ENCODE peak calls at places on chromosomes 7 and 10, in four cellular contexts. U, Y, W and O are unnamed samples.

GRCh38 chr7:82975811-82976468 is 186.7 kb downstream of the PCLO start:
- DNase-seq in U (no peak), Y (no peak), W (no peak), O (no peak)

GRCh38 chr7:123738356-123738755 is 10.4 kb downstream of the WASL start:
- DNase-seq in U (no peak), Y (no peak), W (no peak), O (no peak)

GRCh38 chr10:36621346-36621745 is 504.1 kb upstream of the ANKRD30A start:
- DNase-seq in U (no peak), Y (no peak), W (no peak), O (peak; percentile 20)

GRCh38 chr7:22920664-22921063 is 93.3 kb downstream of the HYCC1 start:
- DNase-seq in U (no peak), Y (peak; percentile 25), W (no peak), O (no peak)

GRCh38 chr7:100132697-100133137 is 6.0 kb downstream of the MBLAC1 start:
- DNase-seq in U (peak; percentile 79), Y (peak; percentile 80), W (peak; percentile 78), O (peak; percentile 79)

GRCh38 chr10:49512121-49512809 is 26.7 kb downstream of the ERCC6 start:
- DNase-seq in U (peak; percentile 47), Y (peak; percentile 46), W (peak; percentile 40), O (peak; percentile 37)

GRCh38 chr7:104826140-104826539 is 187.9 kb upstream of the KMT2E start:
- DNase-seq in U (no peak), Y (no peak), W (no peak), O (no peak)

GRCh38 chr10:86765548-86765947 is 9.1 kb downstream of the BMPR1A start:
- DNase-seq in U (no peak), Y (no peak), W (no peak), O (no peak)

GRCh38 chr10:120181154-120181553 is 275.9 kb upstream of the PLPP4 start:
- DNase-seq in U (no peak), Y (no peak), W (no peak), O (no peak)

GRCh38 chr7:155860840-155861479 is 48.7 kb upstream of the SHH start:
- DNase-seq in U (no peak), Y (peak; percentile 91), W (no peak), O (no peak)

GRCh38 chr10:19929466-19930140 is 113.4 kb downstream of the PLXDC2 start:
- DNase-seq in U (no peak), Y (peak; percentile 34), W (no peak), O (peak; percentile 39)

GRCh38 chr10:7421519-7421918 is 10.7 kb upstream of the SFMBT2 start:
- DNase-seq in U (no peak), Y (no peak), W (no peak), O (no peak)

GRCh38 chr7:129101746-129102145 is 42.8 kb upstream of the TSPAN33 start:
- DNase-seq in U (no peak), Y (peak; percentile 17), W (no peak), O (no peak)

GRCh38 chr7:39394105-39394504 is 172.1 kb upstream of the YAE1 start:
- DNase-seq in U (no peak), Y (no peak), W (no peak), O (no peak)

GRCh38 chr10:104435822-104436221 is 82.2 kb downstream of the CFAP58 start:
- DNase-seq in U (no peak), Y (no peak), W (no peak), O (peak; percentile 36)

GRCh38 chr7:111756687-111757178 is 194.4 kb upstream of the IMMP2L start:
- DNase-seq in U (no peak), Y (no peak), W (no peak), O (peak; percentile 41)

GRCh38 chr10:95540514-95541052 is 20.6 kb downstream of the SORBS1 start:
- DNase-seq in U (no peak), Y (no peak), W (no peak), O (no peak)

GRCh38 chr7:44408596-44408995 is 81.9 kb downstream of the NUDCD3 start:
- DNase-seq in U (peak; percentile 45), Y (no peak), W (no peak), O (no peak)

GRCh38 chr10:27745719-27746363 is at the start of gene MKX:
- DNase-seq in U (peak; percentile 81), Y (no peak), W (peak; percentile 60), O (peak; percentile 46)

GRCh38 chr10:102040305-102040704 is 15.7 kb downstream of the ARMH3 start:
- DNase-seq in U (peak; percentile 41), Y (no peak), W (no peak), O (peak; percentile 12)

GRCh38 chr10:30565449-30565848 is 64.1 kb downstream of the LYZL2 start:
- DNase-seq in U (no peak), Y (no peak), W (no peak), O (no peak)

GRCh38 chr10:72426982-72427381 is 72.3 kb upstream of the DNAJB12 start:
- DNase-seq in U (no peak), Y (no peak), W (no peak), O (no peak)

GRCh38 chr10:102542800-102543418 is 39.1 kb downstream of the SUFU start:
- DNase-seq in U (no peak), Y (no peak), W (no peak), O (no peak)

GRCh38 chr10:96319754-96320514 is 15.7 kb downstream of the DNTT start:
- DNase-seq in U (no peak), Y (peak; percentile 47), W (no peak), O (no peak)